ENCODE peak calls at places on chromosomes 12 and 14, in eight cellular contexts. One of them, this sample, is unnamed. For H3K4me1 and H3K9me3, the result is how much of the 10 kb centered on the place peaks cover.

GRCh38 chr14:84657866-84658385 is 872.0 kb upstream of the FLRT2 start:
- DNase-seq in mucosa of descending colon: no peak
- DNase-seq in tibial artery: no peak
- DNase-seq in heart right ventricle: no peak
- DNase-seq in CD4-positive, CD25-positive, alpha-beta regulatory T cell: no peak
- DNase-seq in heart left ventricle: no peak
- DNase-seq in lower lobe of right lung: no peak
- DNase-seq in DND-41: no peak
- DNase-seq in this sample: no peak

GRCh38 chr12:30719060-30719459 is 23.4 kb upstream of the IPO8 start:
- DNase-seq in DND-41: no peak
- DNase-seq in heart left ventricle: no peak
- DNase-seq in lower lobe of right lung: no peak
- DNase-seq in mucosa of descending colon: no peak
- DNase-seq in CD4-positive, CD25-positive, alpha-beta regulatory T cell: no peak
- DNase-seq in tibial artery: no peak
- DNase-seq in heart right ventricle: no peak
- DNase-seq in this sample: no peak

GRCh38 chr14:46646796-46647195 is 4.8 kb downstream of the RPL10L start:
- DNase-seq in lower lobe of right lung: no peak
- DNase-seq in heart left ventricle: no peak
- DNase-seq in DND-41: no peak
- DNase-seq in CD4-positive, CD25-positive, alpha-beta regulatory T cell: no peak
- DNase-seq in mucosa of descending colon: no peak
- DNase-seq in heart right ventricle: no peak
- DNase-seq in tibial artery: no peak
- DNase-seq in this sample: no peak

GRCh38 chr12:53938276-53939140 is at the start of gene HOXC13:
- DNase-seq in DND-41: no peak
- DNase-seq in mucosa of descending colon: peak
- DNase-seq in CD4-positive, CD25-positive, alpha-beta regulatory T cell: no peak
- DNase-seq in lower lobe of right lung: no peak
- DNase-seq in heart right ventricle: no peak
- DNase-seq in tibial artery: peak
- DNase-seq in heart left ventricle: no peak
- DNase-seq in this sample: no peak

GRCh38 chr14:24231263-24232120 is 675 bp downstream of the NEDD8 start:
- DNase-seq in lower lobe of right lung: no peak
- DNase-seq in heart right ventricle: no peak
- DNase-seq in heart left ventricle: no peak
- DNase-seq in DND-41: no peak
- DNase-seq in tibial artery: peak
- DNase-seq in mucosa of descending colon: no peak
- DNase-seq in CD4-positive, CD25-positive, alpha-beta regulatory T cell: no peak
- DNase-seq in this sample: no peak

GRCh38 chr12:6295187-6295811 is 15.2 kb upstream of the PLEKHG6 start:
- DNase-seq in tibial artery: no peak
- DNase-seq in heart left ventricle: no peak
- DNase-seq in lower lobe of right lung: peak
- DNase-seq in DND-41: no peak
- DNase-seq in CD4-positive, CD25-positive, alpha-beta regulatory T cell: no peak
- DNase-seq in mucosa of descending colon: peak
- DNase-seq in heart right ventricle: peak
- DNase-seq in this sample: no peak

GRCh38 chr12:64665506-64665905 is 55.2 kb downstream of the RASSF3 start:
- DNase-seq in tibial artery: no peak
- DNase-seq in heart right ventricle: no peak
- DNase-seq in CD4-positive, CD25-positive, alpha-beta regulatory T cell: peak
- DNase-seq in DND-41: no peak
- DNase-seq in mucosa of descending colon: peak
- DNase-seq in heart left ventricle: no peak
- DNase-seq in lower lobe of right lung: no peak
- DNase-seq in this sample: no peak

GRCh38 chr14:74444866-74445265 is 18.9 kb upstream of the SYNDIG1L start:
- DNase-seq in mucosa of descending colon: no peak
- DNase-seq in heart right ventricle: no peak
- DNase-seq in tibial artery: no peak
- DNase-seq in DND-41: no peak
- DNase-seq in heart left ventricle: no peak
- DNase-seq in lower lobe of right lung: no peak
- DNase-seq in CD4-positive, CD25-positive, alpha-beta regulatory T cell: no peak
- DNase-seq in this sample: peak

GRCh38 chr14:100674897-100675618 is 51.6 kb upstream of the DLK1 start:
- DNase-seq in heart right ventricle: no peak
- DNase-seq in mucosa of descending colon: no peak
- DNase-seq in lower lobe of right lung: no peak
- DNase-seq in DND-41: no peak
- DNase-seq in tibial artery: no peak
- DNase-seq in heart left ventricle: no peak
- DNase-seq in CD4-positive, CD25-positive, alpha-beta regulatory T cell: no peak
- DNase-seq in this sample: no peak

GRCh38 chr12:13534645-13535398 is 338.3 kb downstream of the EMP1 start:
- DNase-seq in CD4-positive, CD25-positive, alpha-beta regulatory T cell: peak
- DNase-seq in heart left ventricle: peak
- DNase-seq in lower lobe of right lung: peak
- DNase-seq in tibial artery: no peak
- DNase-seq in heart right ventricle: peak
- DNase-seq in DND-41: peak
- DNase-seq in mucosa of descending colon: peak
- DNase-seq in this sample: peak

GRCh38 chr12:131133015-131133905 is 179.6 kb downstream of the ADGRD1 start:
- DNase-seq in heart left ventricle: no peak
- DNase-seq in lower lobe of right lung: no peak
- DNase-seq in tibial artery: no peak
- DNase-seq in mucosa of descending colon: no peak
- DNase-seq in DND-41: no peak
- DNase-seq in CD4-positive, CD25-positive, alpha-beta regulatory T cell: no peak
- DNase-seq in heart right ventricle: no peak
- DNase-seq in this sample: no peak

GRCh38 chr12:4220489-4220888 is 53.1 kb upstream of the CCND2 start:
- DNase-seq in heart left ventricle: no peak
- DNase-seq in DND-41: no peak
- DNase-seq in tibial artery: no peak
- DNase-seq in lower lobe of right lung: no peak
- DNase-seq in heart right ventricle: no peak
- DNase-seq in mucosa of descending colon: no peak
- DNase-seq in CD4-positive, CD25-positive, alpha-beta regulatory T cell: no peak
- DNase-seq in this sample: no peak

GRCh38 chr14:94593376-94593748 is 12.1 kb downstream of the SERPINA5 start:
- DNase-seq in heart left ventricle: no peak
- DNase-seq in CD4-positive, CD25-positive, alpha-beta regulatory T cell: no peak
- DNase-seq in tibial artery: no peak
- DNase-seq in mucosa of descending colon: no peak
- DNase-seq in DND-41: no peak
- DNase-seq in heart right ventricle: no peak
- DNase-seq in lower lobe of right lung: no peak
- DNase-seq in this sample: no peak

GRCh38 chr12:21656931-21657335 is 709 bp downstream of the LDHB start:
- DNase-seq in tibial artery: no peak
- DNase-seq in heart left ventricle: peak
- DNase-seq in lower lobe of right lung: no peak
- DNase-seq in DND-41: peak
- DNase-seq in mucosa of descending colon: peak
- DNase-seq in CD4-positive, CD25-positive, alpha-beta regulatory T cell: peak
- DNase-seq in heart right ventricle: peak
- DNase-seq in this sample: no peak

GRCh38 chr12:26080911-26081310 is 43.9 kb downstream of the BHLHE41 start:
- DNase-seq in CD4-positive, CD25-positive, alpha-beta regulatory T cell: no peak
- DNase-seq in DND-41: no peak
- DNase-seq in mucosa of descending colon: no peak
- DNase-seq in tibial artery: no peak
- DNase-seq in heart right ventricle: no peak
- DNase-seq in heart left ventricle: no peak
- DNase-seq in lower lobe of right lung: no peak
- DNase-seq in this sample: no peak

DNA sequence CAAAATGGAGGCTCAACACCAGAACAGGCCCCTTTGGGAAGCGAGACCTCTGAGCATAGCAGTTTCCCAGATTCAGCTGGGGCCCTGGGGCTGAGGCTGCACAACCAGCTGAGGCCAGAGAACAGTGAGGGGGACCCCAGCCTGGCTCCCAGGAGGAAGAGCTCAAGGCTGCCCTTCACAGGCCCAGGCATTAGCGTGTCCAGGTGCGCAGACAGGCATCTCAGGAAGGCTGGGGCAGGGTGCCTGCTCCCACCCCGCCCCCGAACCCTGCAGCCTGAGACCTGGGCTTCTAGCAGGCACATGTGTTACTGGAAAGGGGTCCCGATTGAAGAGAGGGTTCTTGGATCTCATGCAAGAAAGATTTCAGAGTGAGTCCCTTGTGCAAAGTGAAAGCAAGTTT is 27.2 kb downstream of the CALM1 start:
- DNase-seq in heart left ventricle: no peak
- DNase-seq in lower lobe of right lung: no peak
- DNase-seq in heart right ventricle: no peak
- DNase-seq in CD4-positive, CD25-positive, alpha-beta regulatory T cell: no peak
- DNase-seq in tibial artery: no peak
- DNase-seq in DND-41: no peak
- DNase-seq in mucosa of descending colon: no peak
- DNase-seq in this sample: no peak
- H3K4me1 ChIP-seq in heart left ventricle: under half
- H3K4me1 ChIP-seq in lower lobe of right lung: under half
- H3K4me1 ChIP-seq in heart right ventricle: under half
- H3K4me1 ChIP-seq in CD4-positive, CD25-positive, alpha-beta regulatory T cell: under half
- H3K4me1 ChIP-seq in tibial artery: under half
- H3K4me1 ChIP-seq in DND-41: under half
- H3K4me1 ChIP-seq in mucosa of descending colon: under half
- H3K4me1 ChIP-seq in this sample: under half

DNA sequence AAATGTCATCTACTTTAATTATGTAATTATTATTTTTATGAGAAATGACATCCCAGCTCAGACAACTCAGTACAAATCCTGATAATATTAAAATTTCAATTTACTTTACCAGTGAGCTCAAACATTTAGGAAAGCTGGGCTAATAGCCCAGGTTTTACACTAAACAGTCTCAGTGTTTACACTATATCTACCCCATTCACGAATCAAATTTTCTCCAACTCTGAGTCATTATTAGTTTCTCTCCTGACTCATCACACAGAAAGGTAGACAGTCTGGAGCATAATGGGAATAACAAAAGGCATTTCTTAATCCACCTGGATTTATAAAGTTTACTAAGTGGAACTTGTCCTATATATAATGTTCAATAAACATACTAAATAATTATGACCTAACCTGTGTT is 5.7 kb downstream of the PAWR start:
- DNase-seq in heart left ventricle: no peak
- DNase-seq in DND-41: no peak
- DNase-seq in tibial artery: no peak
- DNase-seq in heart right ventricle: no peak
- DNase-seq in mucosa of descending colon: no peak
- DNase-seq in lower lobe of right lung: no peak
- DNase-seq in CD4-positive, CD25-positive, alpha-beta regulatory T cell: no peak
- DNase-seq in this sample: no peak
- H3K9me3 ChIP-seq in heart left ventricle: under half
- H3K9me3 ChIP-seq in DND-41: under half
- H3K9me3 ChIP-seq in tibial artery: under half
- H3K9me3 ChIP-seq in heart right ventricle: under half
- H3K9me3 ChIP-seq in mucosa of descending colon: under half
- H3K9me3 ChIP-seq in lower lobe of right lung: under half
- H3K9me3 ChIP-seq in CD4-positive, CD25-positive, alpha-beta regulatory T cell: under half
- H3K9me3 ChIP-seq in this sample: under half

GRCh38 chr14:49620182-49621113 is at the start of the genes MGAT2 and RPL36AL:
- DNase-seq in heart left ventricle: peak
- DNase-seq in DND-41: peak
- DNase-seq in lower lobe of right lung: peak
- DNase-seq in tibial artery: peak
- DNase-seq in CD4-positive, CD25-positive, alpha-beta regulatory T cell: peak
- DNase-seq in heart right ventricle: peak
- DNase-seq in mucosa of descending colon: peak
- DNase-seq in this sample: peak

GRCh38 chr14:49622022-49622607 is 1.5 kb downstream of the MGAT2 start:
- DNase-seq in heart right ventricle: no peak
- DNase-seq in heart left ventricle: no peak
- DNase-seq in CD4-positive, CD25-positive, alpha-beta regulatory T cell: no peak
- DNase-seq in mucosa of descending colon: no peak
- DNase-seq in tibial artery: no peak
- DNase-seq in lower lobe of right lung: no peak
- DNase-seq in DND-41: no peak
- DNase-seq in this sample: no peak

GRCh38 chr14:49621114-49621881 is 699 bp downstream of the MGAT2 start:
- DNase-seq in heart left ventricle: peak
- DNase-seq in mucosa of descending colon: peak
- DNase-seq in DND-41: peak
- DNase-seq in tibial artery: peak
- DNase-seq in CD4-positive, CD25-positive, alpha-beta regulatory T cell: no peak
- DNase-seq in heart right ventricle: peak
- DNase-seq in lower lobe of right lung: peak
- DNase-seq in this sample: peak

GRCh38 chr14:49623387-49623786 is 2.8 kb downstream of the MGAT2 start:
- DNase-seq in heart right ventricle: no peak
- DNase-seq in mucosa of descending colon: no peak
- DNase-seq in lower lobe of right lung: no peak
- DNase-seq in heart left ventricle: no peak
- DNase-seq in CD4-positive, CD25-positive, alpha-beta regulatory T cell: no peak
- DNase-seq in tibial artery: no peak
- DNase-seq in DND-41: no peak
- DNase-seq in this sample: no peak

DNA sequence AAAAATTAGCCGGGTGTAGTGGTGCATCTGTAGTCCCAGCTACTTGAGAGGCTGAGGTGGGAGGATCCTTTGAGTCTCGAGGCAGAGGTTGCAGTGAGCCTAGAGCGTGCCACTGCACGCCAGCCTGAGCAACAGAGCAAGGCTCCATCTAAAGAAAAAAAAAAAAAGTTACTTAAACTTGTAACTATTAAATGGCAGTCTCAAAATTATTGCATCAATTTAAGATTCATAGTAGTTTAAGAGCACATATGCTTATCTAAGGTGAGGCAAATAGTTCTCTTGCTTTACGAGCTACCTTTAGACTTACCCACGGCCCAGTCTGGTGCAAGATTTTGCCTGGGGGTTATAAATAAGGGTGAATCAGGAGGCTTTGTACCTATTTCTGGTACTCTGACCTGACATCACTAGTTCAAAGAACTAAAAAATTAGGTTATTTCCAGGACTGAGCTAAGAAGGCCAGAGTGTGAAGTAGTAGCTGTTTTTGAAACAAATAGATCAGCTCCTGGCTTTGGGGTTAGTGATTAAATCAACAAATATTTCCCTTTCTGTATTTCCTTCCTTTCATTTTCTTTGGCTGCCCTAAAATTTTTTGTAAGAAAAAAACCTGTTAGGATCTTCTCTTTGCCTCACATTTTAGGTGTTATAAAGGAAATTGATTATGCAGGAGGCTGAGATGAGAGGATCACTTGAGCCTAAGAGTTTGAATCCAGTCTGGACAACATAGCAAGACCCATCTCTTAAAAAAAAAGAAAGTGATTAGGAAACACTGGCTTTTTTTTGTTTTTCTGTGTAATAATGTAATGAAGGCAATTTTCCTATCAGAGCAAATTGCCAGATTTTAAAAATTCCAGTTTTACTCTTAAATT is 3.6 kb downstream of the MGAT2 start:
- DNase-seq in heart left ventricle: no peak
- DNase-seq in heart right ventricle: no peak
- DNase-seq in DND-41: no peak
- DNase-seq in CD4-positive, CD25-positive, alpha-beta regulatory T cell: no peak
- DNase-seq in lower lobe of right lung: no peak
- DNase-seq in tibial artery: no peak
- DNase-seq in mucosa of descending colon: no peak
- DNase-seq in this sample: no peak
- H3K4me3 ChIP-seq in heart left ventricle: no peak
- H3K4me3 ChIP-seq in heart right ventricle: peak
- H3K4me3 ChIP-seq in DND-41: no peak
- H3K4me3 ChIP-seq in CD4-positive, CD25-positive, alpha-beta regulatory T cell: peak
- H3K4me3 ChIP-seq in lower lobe of right lung: no peak
- H3K4me3 ChIP-seq in tibial artery: no peak
- H3K4me3 ChIP-seq in mucosa of descending colon: no peak
- H3K4me3 ChIP-seq in this sample: peak

GRCh38 chr14:71716371-71716770 is 215.9 kb upstream of the RGS6 start:
- DNase-seq in heart left ventricle: no peak
- DNase-seq in heart right ventricle: no peak
- DNase-seq in mucosa of descending colon: no peak
- DNase-seq in CD4-positive, CD25-positive, alpha-beta regulatory T cell: no peak
- DNase-seq in lower lobe of right lung: no peak
- DNase-seq in tibial artery: no peak
- DNase-seq in DND-41: no peak
- DNase-seq in this sample: no peak
- H3K4me1 ChIP-seq in heart left ventricle: under half
- H3K4me1 ChIP-seq in heart right ventricle: under half
- H3K4me1 ChIP-seq in mucosa of descending colon: under half
- H3K4me1 ChIP-seq in CD4-positive, CD25-positive, alpha-beta regulatory T cell: under half
- H3K4me1 ChIP-seq in lower lobe of right lung: under half
- H3K4me1 ChIP-seq in tibial artery: under half
- H3K4me1 ChIP-seq in DND-41: under half
- H3K4me1 ChIP-seq in this sample: under half